ENCODE peak calls at places on chromosomes 11 and 22, in seven cellular contexts. One of them, this sample, is unnamed.

GRCh38 chr11:71294846-71295600 is 42.6 kb upstream of the SHANK2 start:
- DNase-seq in transverse colon: no peak
- DNase-seq in esophagus squamous epithelium: no peak
- DNase-seq in stomach: peak
- DNase-seq in IMR-90: no peak
- DNase-seq in tibial nerve: no peak
- DNase-seq in ovary: no peak
- DNase-seq in this sample: no peak

GRCh38 chr11:78684377-78684776 is 109.7 kb upstream of the NARS2 start:
- DNase-seq in IMR-90: peak
- DNase-seq in ovary: no peak
- DNase-seq in stomach: no peak
- DNase-seq in transverse colon: no peak
- DNase-seq in tibial nerve: no peak
- DNase-seq in esophagus squamous epithelium: no peak
- DNase-seq in this sample: no peak

GRCh38 chr11:1632053-1632714 is 2.6 kb downstream of the KRTAP5-5 start:
- DNase-seq in ovary: no peak
- DNase-seq in tibial nerve: no peak
- DNase-seq in stomach: no peak
- DNase-seq in IMR-90: no peak
- DNase-seq in transverse colon: no peak
- DNase-seq in esophagus squamous epithelium: no peak
- DNase-seq in this sample: peak

GRCh38 chr11:2206291-2206690 is 34.7 kb upstream of the TH start:
- DNase-seq in IMR-90: no peak
- DNase-seq in transverse colon: no peak
- DNase-seq in tibial nerve: no peak
- DNase-seq in ovary: peak
- DNase-seq in stomach: peak
- DNase-seq in esophagus squamous epithelium: no peak
- DNase-seq in this sample: peak

GRCh38 chr22:41286639-41287091 is 678 bp upstream of the RANGAP1 start:
- DNase-seq in ovary: no peak
- DNase-seq in tibial nerve: peak
- DNase-seq in stomach: no peak
- DNase-seq in IMR-90: peak
- DNase-seq in esophagus squamous epithelium: no peak
- DNase-seq in transverse colon: no peak
- DNase-seq in this sample: no peak

GRCh38 chr11:74449369-74449931 is 17.9 kb downstream of the KCNE3 start:
- DNase-seq in ovary: no peak
- DNase-seq in stomach: peak
- DNase-seq in esophagus squamous epithelium: no peak
- DNase-seq in tibial nerve: peak
- DNase-seq in IMR-90: peak
- DNase-seq in transverse colon: peak
- DNase-seq in this sample: peak

GRCh38 chr11:126214446-126215240 is 3.1 kb downstream of the FAM118B start:
- DNase-seq in stomach: peak
- DNase-seq in ovary: no peak
- DNase-seq in tibial nerve: no peak
- DNase-seq in esophagus squamous epithelium: no peak
- DNase-seq in transverse colon: peak
- DNase-seq in IMR-90: no peak
- DNase-seq in this sample: no peak

GRCh38 chr22:40238425-40239344 is 61.0 kb downstream of the TNRC6B start:
- DNase-seq in esophagus squamous epithelium: no peak
- DNase-seq in stomach: peak
- DNase-seq in IMR-90: peak
- DNase-seq in transverse colon: no peak
- DNase-seq in ovary: no peak
- DNase-seq in tibial nerve: no peak
- DNase-seq in this sample: no peak

GRCh38 chr11:61645179-61645868 is 34.9 kb upstream of the DAGLA start:
- DNase-seq in transverse colon: no peak
- DNase-seq in tibial nerve: no peak
- DNase-seq in stomach: no peak
- DNase-seq in ovary: no peak
- DNase-seq in esophagus squamous epithelium: no peak
- DNase-seq in IMR-90: peak
- DNase-seq in this sample: no peak

GRCh38 chr11:74000307-74000630 is 8.6 kb downstream of the UCP3 start:
- DNase-seq in IMR-90: no peak
- DNase-seq in stomach: no peak
- DNase-seq in tibial nerve: no peak
- DNase-seq in transverse colon: no peak
- DNase-seq in ovary: no peak
- DNase-seq in esophagus squamous epithelium: no peak
- DNase-seq in this sample: peak

GRCh38 chr22:25080855-25081254 is 118.8 kb upstream of the CRYBB3 start:
- DNase-seq in ovary: no peak
- DNase-seq in IMR-90: no peak
- DNase-seq in esophagus squamous epithelium: no peak
- DNase-seq in tibial nerve: no peak
- DNase-seq in transverse colon: no peak
- DNase-seq in stomach: no peak
- DNase-seq in this sample: no peak

GRCh38 chr11:128509990-128510389 is 77.4 kb downstream of the ETS1 start:
- DNase-seq in IMR-90: peak
- DNase-seq in esophagus squamous epithelium: no peak
- DNase-seq in tibial nerve: no peak
- DNase-seq in ovary: no peak
- DNase-seq in transverse colon: no peak
- DNase-seq in stomach: no peak
- DNase-seq in this sample: no peak

GRCh38 chr11:106473089-106473722 is 395.7 kb downstream of the AASDHPPT start:
- DNase-seq in IMR-90: peak
- DNase-seq in ovary: no peak
- DNase-seq in tibial nerve: no peak
- DNase-seq in esophagus squamous epithelium: no peak
- DNase-seq in transverse colon: no peak
- DNase-seq in stomach: no peak
- DNase-seq in this sample: no peak

GRCh38 chr11:45185228-45185729 is 38.8 kb downstream of the PRDM11 start:
- DNase-seq in IMR-90: no peak
- DNase-seq in transverse colon: no peak
- DNase-seq in tibial nerve: no peak
- DNase-seq in ovary: no peak
- DNase-seq in esophagus squamous epithelium: no peak
- DNase-seq in stomach: no peak
- DNase-seq in this sample: no peak

GRCh38 chr11:118111019-118111743 is 24.4 kb upstream of the SMIM35 start:
- DNase-seq in esophagus squamous epithelium: no peak
- DNase-seq in stomach: no peak
- DNase-seq in ovary: no peak
- DNase-seq in tibial nerve: no peak
- DNase-seq in IMR-90: no peak
- DNase-seq in transverse colon: peak
- DNase-seq in this sample: no peak

GRCh38 chr11:4482445-4482844 is at the start of gene OR52K1:
- DNase-seq in transverse colon: no peak
- DNase-seq in IMR-90: no peak
- DNase-seq in stomach: no peak
- DNase-seq in tibial nerve: no peak
- DNase-seq in esophagus squamous epithelium: no peak
- DNase-seq in ovary: no peak
- DNase-seq in this sample: no peak

GRCh38 chr11:35064114-35064800 is 74.7 kb upstream of the CD44 start:
- DNase-seq in IMR-90: peak
- DNase-seq in esophagus squamous epithelium: no peak
- DNase-seq in tibial nerve: no peak
- DNase-seq in ovary: no peak
- DNase-seq in transverse colon: no peak
- DNase-seq in stomach: no peak
- DNase-seq in this sample: no peak

GRCh38 chr11:7208391-7208790 is 43.3 kb upstream of the SYT9 start:
- DNase-seq in tibial nerve: no peak
- DNase-seq in transverse colon: no peak
- DNase-seq in esophagus squamous epithelium: no peak
- DNase-seq in ovary: no peak
- DNase-seq in stomach: no peak
- DNase-seq in IMR-90: no peak
- DNase-seq in this sample: no peak

GRCh38 chr11:60924906-60925684 is 835 bp downstream of the TMEM132A start:
- DNase-seq in IMR-90: no peak
- DNase-seq in ovary: no peak
- DNase-seq in esophagus squamous epithelium: no peak
- DNase-seq in tibial nerve: no peak
- DNase-seq in transverse colon: no peak
- DNase-seq in stomach: no peak
- DNase-seq in this sample: no peak

GRCh38 chr11:68756171-68756766 is 4.9 kb upstream of the TESMIN start:
- DNase-seq in ovary: no peak
- DNase-seq in transverse colon: no peak
- DNase-seq in tibial nerve: no peak
- DNase-seq in stomach: no peak
- DNase-seq in IMR-90: peak
- DNase-seq in esophagus squamous epithelium: no peak
- DNase-seq in this sample: no peak

GRCh38 chr11:134647066-134647746 is 235.2 kb upstream of the B3GAT1 start:
- DNase-seq in IMR-90: no peak
- DNase-seq in transverse colon: no peak
- DNase-seq in tibial nerve: no peak
- DNase-seq in stomach: peak
- DNase-seq in esophagus squamous epithelium: no peak
- DNase-seq in ovary: no peak
- DNase-seq in this sample: peak

GRCh38 chr22:37242395-37242918 is 1.6 kb downstream of the RAC2 start:
- DNase-seq in ovary: no peak
- DNase-seq in esophagus squamous epithelium: peak
- DNase-seq in stomach: peak
- DNase-seq in transverse colon: peak
- DNase-seq in tibial nerve: no peak
- DNase-seq in IMR-90: peak
- DNase-seq in this sample: peak

GRCh38 chr22:37240240-37240940 is 3.7 kb downstream of the RAC2 start:
- DNase-seq in transverse colon: peak
- DNase-seq in ovary: no peak
- DNase-seq in IMR-90: no peak
- DNase-seq in tibial nerve: no peak
- DNase-seq in stomach: no peak
- DNase-seq in esophagus squamous epithelium: no peak
- DNase-seq in this sample: no peak

GRCh38 chr22:37240941-37241320 is 3.1 kb downstream of the RAC2 start:
- DNase-seq in transverse colon: no peak
- DNase-seq in stomach: no peak
- DNase-seq in IMR-90: no peak
- DNase-seq in ovary: no peak
- DNase-seq in tibial nerve: no peak
- DNase-seq in esophagus squamous epithelium: no peak
- DNase-seq in this sample: no peak

GRCh38 chr22:37239336-37240239 is 4.5 kb downstream of the RAC2 start:
- DNase-seq in IMR-90: no peak
- DNase-seq in ovary: no peak
- DNase-seq in esophagus squamous epithelium: no peak
- DNase-seq in stomach: no peak
- DNase-seq in tibial nerve: no peak
- DNase-seq in transverse colon: peak
- DNase-seq in this sample: peak

DNA sequence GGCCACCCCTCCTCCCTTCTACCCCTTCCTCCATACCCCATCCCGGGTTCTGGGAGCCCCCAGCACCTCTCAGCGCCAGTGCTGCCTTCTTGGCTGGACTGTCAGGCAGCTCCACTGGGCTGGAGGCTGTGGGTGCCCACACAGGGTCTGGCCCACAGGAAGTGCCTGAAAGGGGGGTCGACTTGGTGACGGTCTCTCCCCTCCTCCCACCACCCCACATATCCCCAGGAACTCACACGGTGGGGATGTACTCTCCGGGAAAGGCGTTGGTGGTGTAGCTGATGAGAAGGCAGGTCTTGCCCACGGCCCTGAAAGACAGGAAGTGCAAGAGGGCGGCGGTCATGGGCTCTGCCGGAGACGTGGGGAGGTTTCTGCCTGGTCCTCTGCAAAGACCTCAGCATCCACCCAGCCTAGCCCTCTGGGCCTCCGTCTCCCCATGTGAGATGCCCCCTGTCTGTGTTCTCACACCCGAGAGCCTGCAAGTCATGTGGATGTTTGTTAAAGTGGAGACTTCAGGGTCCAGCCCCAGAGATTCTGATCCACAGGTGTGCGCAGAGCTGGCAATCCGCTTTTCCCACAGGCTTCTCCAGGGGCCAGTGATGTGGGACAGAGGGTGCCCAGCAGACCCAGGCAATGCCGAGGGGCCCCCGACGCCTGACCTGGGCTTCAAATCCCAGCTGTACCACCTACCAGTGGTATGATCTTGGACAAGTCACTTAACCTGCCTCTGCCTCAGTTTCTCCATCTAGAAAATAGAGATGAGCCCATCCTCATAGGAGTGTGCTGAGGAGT is 2.5 kb downstream of the RAC2 start:
- DNase-seq in tibial nerve: no peak
- DNase-seq in transverse colon: peak
- DNase-seq in stomach: peak
- DNase-seq in esophagus squamous epithelium: no peak
- DNase-seq in IMR-90: no peak
- DNase-seq in ovary: no peak
- DNase-seq in this sample: no peak
- TF ChIP-seq POLR2A in tibial nerve: no peak
- TF ChIP-seq POLR2A in transverse colon: no peak
- TF ChIP-seq POLR2A in stomach: no peak
- TF ChIP-seq POLR2A in esophagus squamous epithelium: no peak
- TF ChIP-seq POLR2A in IMR-90: no peak
- TF ChIP-seq POLR2A in ovary: no peak
- TF ChIP-seq POLR2A in this sample: no peak

DNA sequence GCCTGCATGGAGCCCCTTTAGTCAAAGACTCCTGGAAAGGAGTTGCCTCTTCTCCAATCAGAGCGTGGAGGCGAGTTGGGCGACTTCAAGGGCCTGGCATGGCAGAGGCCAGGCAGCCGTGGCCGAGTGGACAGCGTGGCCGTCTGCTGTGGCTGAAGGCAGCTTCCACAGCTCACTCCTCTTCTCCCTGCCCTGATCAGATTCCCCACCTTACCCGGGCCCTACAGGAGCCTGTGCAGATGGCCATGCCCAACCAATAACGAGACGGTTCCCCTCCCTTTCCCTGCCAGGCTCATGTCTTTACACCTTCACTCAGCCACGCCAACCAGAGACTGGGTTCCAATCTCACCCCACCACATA is 20.0 kb upstream of the SLC22A12 start:
- DNase-seq in IMR-90: no peak
- DNase-seq in tibial nerve: no peak
- DNase-seq in transverse colon: no peak
- DNase-seq in stomach: no peak
- DNase-seq in ovary: no peak
- DNase-seq in esophagus squamous epithelium: no peak
- DNase-seq in this sample: peak
- H3K27ac ChIP-seq in IMR-90: no peak
- H3K27ac ChIP-seq in tibial nerve: no peak
- H3K27ac ChIP-seq in transverse colon: no peak
- H3K27ac ChIP-seq in stomach: no peak
- H3K27ac ChIP-seq in ovary: no peak
- H3K27ac ChIP-seq in esophagus squamous epithelium: no peak
- H3K27ac ChIP-seq in this sample: no peak

GRCh38 chr22:50016988-50017700 is 4.6 kb upstream of the IL17REL start:
- DNase-seq in tibial nerve: no peak
- DNase-seq in IMR-90: no peak
- DNase-seq in stomach: peak
- DNase-seq in transverse colon: peak
- DNase-seq in ovary: no peak
- DNase-seq in esophagus squamous epithelium: no peak
- DNase-seq in this sample: peak
- TF ChIP-seq POLR2A in tibial nerve: no peak
- TF ChIP-seq POLR2A in IMR-90: no peak
- TF ChIP-seq POLR2A in stomach: no peak
- TF ChIP-seq POLR2A in transverse colon: no peak
- TF ChIP-seq POLR2A in ovary: no peak
- TF ChIP-seq POLR2A in esophagus squamous epithelium: no peak
- TF ChIP-seq POLR2A in this sample: no peak

GRCh38 chr11:111792955-111793500 is 26.8 kb upstream of the PPP2R1B start:
- DNase-seq in IMR-90: no peak
- DNase-seq in ovary: no peak
- DNase-seq in stomach: no peak
- DNase-seq in transverse colon: no peak
- DNase-seq in esophagus squamous epithelium: no peak
- DNase-seq in tibial nerve: no peak
- DNase-seq in this sample: no peak
- H3K27ac ChIP-seq in IMR-90: no peak
- H3K27ac ChIP-seq in ovary: no peak
- H3K27ac ChIP-seq in stomach: no peak
- H3K27ac ChIP-seq in transverse colon: no peak
- H3K27ac ChIP-seq in esophagus squamous epithelium: no peak
- H3K27ac ChIP-seq in tibial nerve: no peak
- H3K27ac ChIP-seq in this sample: no peak